ENCODE peak calls at places on chromosome 21, in six cellular contexts. One of them, this sample, is unnamed.

GRCh38 chr21:46067505-46068201 is 30.3 kb upstream of the COL6A2 start:
- DNase-seq in activated CD8-positive, alpha-beta memory T cell treated with anti-CD3 and anti-CD28 coated beads for 1 hour: no peak
- DNase-seq in smooth muscle cell of the brain vasculature: no peak
- DNase-seq in NCI-H1436: no peak
- DNase-seq in OCI-LY7: no peak
- DNase-seq in stimulated activated CD4-positive, alpha-beta T cell treated with anti-CD3 and anti-CD28 coated beads, Interleukin-4, amount 100 ng/mL, for 24 hours: no peak
- DNase-seq in this sample: no peak

GRCh38 chr21:45366931-45367401 is 38.0 kb upstream of the COL18A1 start:
- DNase-seq in activated CD8-positive, alpha-beta memory T cell treated with anti-CD3 and anti-CD28 coated beads for 1 hour: no peak
- DNase-seq in smooth muscle cell of the brain vasculature: peak; percentile 89
- DNase-seq in NCI-H1436: no peak
- DNase-seq in OCI-LY7: no peak
- DNase-seq in stimulated activated CD4-positive, alpha-beta T cell treated with anti-CD3 and anti-CD28 coated beads, Interleukin-4, amount 100 ng/mL, for 24 hours: no peak
- DNase-seq in this sample: no peak

GRCh38 chr21:44258056-44258725 is 3.5 kb downstream of the DNMT3L start:
- DNase-seq in activated CD8-positive, alpha-beta memory T cell treated with anti-CD3 and anti-CD28 coated beads for 1 hour: no peak
- DNase-seq in smooth muscle cell of the brain vasculature: no peak
- DNase-seq in NCI-H1436: no peak
- DNase-seq in OCI-LY7: no peak
- DNase-seq in stimulated activated CD4-positive, alpha-beta T cell treated with anti-CD3 and anti-CD28 coated beads, Interleukin-4, amount 100 ng/mL, for 24 hours: no peak
- DNase-seq in this sample: no peak

GRCh38 chr21:33374080-33374873 is 28.9 kb upstream of the IFNGR2 start:
- DNase-seq in activated CD8-positive, alpha-beta memory T cell treated with anti-CD3 and anti-CD28 coated beads for 1 hour: peak; percentile 31
- DNase-seq in smooth muscle cell of the brain vasculature: peak; percentile 29
- DNase-seq in NCI-H1436: peak; percentile 13
- DNase-seq in OCI-LY7: peak; percentile 87
- DNase-seq in stimulated activated CD4-positive, alpha-beta T cell treated with anti-CD3 and anti-CD28 coated beads, Interleukin-4, amount 100 ng/mL, for 24 hours: peak; percentile 59
- DNase-seq in this sample: no peak

GRCh38 chr21:36773111-36773510 is 74.2 kb downstream of the SIM2 start:
- DNase-seq in activated CD8-positive, alpha-beta memory T cell treated with anti-CD3 and anti-CD28 coated beads for 1 hour: no peak
- DNase-seq in smooth muscle cell of the brain vasculature: no peak
- DNase-seq in NCI-H1436: no peak
- DNase-seq in OCI-LY7: no peak
- DNase-seq in stimulated activated CD4-positive, alpha-beta T cell treated with anti-CD3 and anti-CD28 coated beads, Interleukin-4, amount 100 ng/mL, for 24 hours: no peak
- DNase-seq in this sample: no peak

GRCh38 chr21:15688809-15689208 is 41.0 kb upstream of the USP25 start:
- DNase-seq in activated CD8-positive, alpha-beta memory T cell treated with anti-CD3 and anti-CD28 coated beads for 1 hour: no peak
- DNase-seq in smooth muscle cell of the brain vasculature: no peak
- DNase-seq in NCI-H1436: no peak
- DNase-seq in OCI-LY7: no peak
- DNase-seq in stimulated activated CD4-positive, alpha-beta T cell treated with anti-CD3 and anti-CD28 coated beads, Interleukin-4, amount 100 ng/mL, for 24 hours: no peak
- DNase-seq in this sample: no peak

GRCh38 chr21:24023936-24024335 is 1583.3 kb downstream of the MRPL39 start:
- DNase-seq in activated CD8-positive, alpha-beta memory T cell treated with anti-CD3 and anti-CD28 coated beads for 1 hour: no peak
- DNase-seq in smooth muscle cell of the brain vasculature: no peak
- DNase-seq in NCI-H1436: peak; percentile 30
- DNase-seq in OCI-LY7: no peak
- DNase-seq in stimulated activated CD4-positive, alpha-beta T cell treated with anti-CD3 and anti-CD28 coated beads, Interleukin-4, amount 100 ng/mL, for 24 hours: no peak
- DNase-seq in this sample: no peak

GRCh38 chr21:45889961-45890360 is 91.6 kb upstream of the COL6A1 start:
- DNase-seq in activated CD8-positive, alpha-beta memory T cell treated with anti-CD3 and anti-CD28 coated beads for 1 hour: no peak
- DNase-seq in smooth muscle cell of the brain vasculature: no peak
- DNase-seq in NCI-H1436: no peak
- DNase-seq in OCI-LY7: no peak
- DNase-seq in stimulated activated CD4-positive, alpha-beta T cell treated with anti-CD3 and anti-CD28 coated beads, Interleukin-4, amount 100 ng/mL, for 24 hours: no peak
- DNase-seq in this sample: no peak

GRCh38 chr21:37562920-37563640 is 196.5 kb downstream of the DYRK1A start:
- DNase-seq in activated CD8-positive, alpha-beta memory T cell treated with anti-CD3 and anti-CD28 coated beads for 1 hour: no peak
- DNase-seq in smooth muscle cell of the brain vasculature: no peak
- DNase-seq in NCI-H1436: no peak
- DNase-seq in OCI-LY7: no peak
- DNase-seq in stimulated activated CD4-positive, alpha-beta T cell treated with anti-CD3 and anti-CD28 coated beads, Interleukin-4, amount 100 ng/mL, for 24 hours: no peak
- DNase-seq in this sample: no peak

GRCh38 chr21:34513109-34513675 is 1.2 kb upstream of the KCNE1 start:
- DNase-seq in activated CD8-positive, alpha-beta memory T cell treated with anti-CD3 and anti-CD28 coated beads for 1 hour: no peak
- DNase-seq in smooth muscle cell of the brain vasculature: no peak
- DNase-seq in NCI-H1436: no peak
- DNase-seq in OCI-LY7: no peak
- DNase-seq in stimulated activated CD4-positive, alpha-beta T cell treated with anti-CD3 and anti-CD28 coated beads, Interleukin-4, amount 100 ng/mL, for 24 hours: no peak
- DNase-seq in this sample: no peak

GRCh38 chr21:25903599-25903998 is 168.8 kb downstream of the GABPA start:
- DNase-seq in activated CD8-positive, alpha-beta memory T cell treated with anti-CD3 and anti-CD28 coated beads for 1 hour: no peak
- DNase-seq in smooth muscle cell of the brain vasculature: no peak
- DNase-seq in NCI-H1436: no peak
- DNase-seq in OCI-LY7: peak; percentile 35
- DNase-seq in stimulated activated CD4-positive, alpha-beta T cell treated with anti-CD3 and anti-CD28 coated beads, Interleukin-4, amount 100 ng/mL, for 24 hours: no peak
- DNase-seq in this sample: no peak

GRCh38 chr21:20720623-20721022 is 277.6 kb upstream of the NCAM2 start:
- DNase-seq in activated CD8-positive, alpha-beta memory T cell treated with anti-CD3 and anti-CD28 coated beads for 1 hour: no peak
- DNase-seq in smooth muscle cell of the brain vasculature: no peak
- DNase-seq in NCI-H1436: no peak
- DNase-seq in OCI-LY7: no peak
- DNase-seq in stimulated activated CD4-positive, alpha-beta T cell treated with anti-CD3 and anti-CD28 coated beads, Interleukin-4, amount 100 ng/mL, for 24 hours: no peak
- DNase-seq in this sample: no peak

GRCh38 chr21:26169611-26170470 is 729 bp downstream of the APP start:
- DNase-seq in activated CD8-positive, alpha-beta memory T cell treated with anti-CD3 and anti-CD28 coated beads for 1 hour: no peak
- DNase-seq in smooth muscle cell of the brain vasculature: no peak
- DNase-seq in NCI-H1436: peak; percentile 26
- DNase-seq in OCI-LY7: no peak
- DNase-seq in stimulated activated CD4-positive, alpha-beta T cell treated with anti-CD3 and anti-CD28 coated beads, Interleukin-4, amount 100 ng/mL, for 24 hours: peak; percentile 40
- DNase-seq in this sample: no peak

GRCh38 chr21:44926364-44927101 is 5.8 kb upstream of the ITGB2 start:
- DNase-seq in activated CD8-positive, alpha-beta memory T cell treated with anti-CD3 and anti-CD28 coated beads for 1 hour: no peak
- DNase-seq in smooth muscle cell of the brain vasculature: no peak
- DNase-seq in NCI-H1436: no peak
- DNase-seq in OCI-LY7: no peak
- DNase-seq in stimulated activated CD4-positive, alpha-beta T cell treated with anti-CD3 and anti-CD28 coated beads, Interleukin-4, amount 100 ng/mL, for 24 hours: peak; percentile 48
- DNase-seq in this sample: no peak

GRCh38 chr21:17003221-17003620 is 509.6 kb upstream of the CXADR start:
- DNase-seq in activated CD8-positive, alpha-beta memory T cell treated with anti-CD3 and anti-CD28 coated beads for 1 hour: no peak
- DNase-seq in smooth muscle cell of the brain vasculature: no peak
- DNase-seq in NCI-H1436: no peak
- DNase-seq in OCI-LY7: no peak
- DNase-seq in stimulated activated CD4-positive, alpha-beta T cell treated with anti-CD3 and anti-CD28 coated beads, Interleukin-4, amount 100 ng/mL, for 24 hours: no peak
- DNase-seq in this sample: no peak

GRCh38 chr21:28932717-28933116 is 60.0 kb downstream of the LTN1 start:
- DNase-seq in activated CD8-positive, alpha-beta memory T cell treated with anti-CD3 and anti-CD28 coated beads for 1 hour: no peak
- DNase-seq in smooth muscle cell of the brain vasculature: no peak
- DNase-seq in NCI-H1436: no peak
- DNase-seq in OCI-LY7: no peak
- DNase-seq in stimulated activated CD4-positive, alpha-beta T cell treated with anti-CD3 and anti-CD28 coated beads, Interleukin-4, amount 100 ng/mL, for 24 hours: no peak
- DNase-seq in this sample: no peak